ENCODE peak calls at places on chromosomes 16 and 17, in ten cellular contexts. K is GM12878; C is iris pigment epithelial cell; I is fibroblast of gingiva; E is lower lobe of right lung; J is effector CD4-positive, alpha-beta T cell; Z is GM04503; S is germinal center; U is NCI-H1092 treated with DMSO at 0.1 percent for 48 hours; X is T-helper 1 cell. P is an unnamed sample.
A peak's percentile ranks its signal among the peaks of the same experiment; 100 is the strongest.

GRCh38 chr17:61809816-61810392 is 53.4 kb downstream of the BRIP1 start:
- DNase-seq in K (no peak), C (peak; percentile 82), I (peak; percentile 66), E (no peak), J (no peak), Z (no peak), S (no peak), U (peak; percentile 4), X (no peak), P (peak; percentile 77)

GRCh38 chr17:8468988-8469387 is 33.3 kb downstream of the NDEL1 start:
- DNase-seq in K (no peak), C (no peak), I (no peak), E (no peak), J (no peak), Z (no peak), S (no peak), U (no peak), X (no peak), P (no peak)

GRCh38 chr16:1641261-1641660 is 29.1 kb downstream of the CRAMP1 start:
- DNase-seq in K (no peak), C (no peak), I (no peak), E (no peak), J (no peak), Z (no peak), S (no peak), U (no peak), X (no peak), P (no peak)

GRCh38 chr17:42049834-42050359 is 504 bp downstream of the C17orf113 start:
- DNase-seq in K (no peak), C (no peak), I (no peak), E (no peak), J (no peak), Z (no peak), S (no peak), U (no peak), X (no peak), P (no peak)

GRCh38 chr17:16287563-16288027 is 65.7 kb downstream of the CENPV start:
- DNase-seq in K (peak; percentile 80), C (peak; percentile 87), I (peak; percentile 82), E (no peak), J (no peak), Z (peak; percentile 35), S (peak; percentile 65), U (no peak), X (peak; percentile 37), P (no peak)

GRCh38 chr16:82598766-82599165 is 28.0 kb upstream of the CDH13 start:
- DNase-seq in K (no peak), C (no peak), I (no peak), E (no peak), J (no peak), Z (no peak), S (no peak), U (no peak), X (no peak), P (no peak)

GRCh38 chr17:4645642-4646041 is 4.2 kb upstream of the ALOX15 start:
- DNase-seq in K (no peak), C (no peak), I (no peak), E (no peak), J (no peak), Z (no peak), S (no peak), U (no peak), X (no peak), P (no peak)

GRCh38 chr17:36008998-36009665 is 7.8 kb upstream of the CCL15 start:
- DNase-seq in K (no peak), C (peak; percentile 6), I (no peak), E (no peak), J (no peak), Z (no peak), S (peak; percentile 27), U (no peak), X (no peak), P (no peak)

GRCh38 chr17:4604111-4604644 is 19.8 kb downstream of the SMTNL2 start:
- DNase-seq in K (no peak), C (peak; percentile 63), I (peak; percentile 67), E (no peak), J (no peak), Z (no peak), S (no peak), U (peak; percentile 62), X (no peak), P (peak; percentile 33)

GRCh38 chr17:61398721-61399130 is 917 bp upstream of the TBX2 start:
- DNase-seq in K (no peak), C (no peak), I (no peak), E (no peak), J (no peak), Z (no peak), S (no peak), U (no peak), X (no peak), P (no peak)

GRCh38 chr17:3400008-3400407 is 1.8 kb upstream of the OR1E1 start:
- DNase-seq in K (no peak), C (peak; percentile 1), I (no peak), E (no peak), J (no peak), Z (no peak), S (no peak), U (no peak), X (no peak), P (no peak)

GRCh38 chr16:53821487-53821886 is 117.5 kb downstream of the FTO start:
- DNase-seq in K (no peak), C (peak; percentile 49), I (no peak), E (no peak), J (no peak), Z (no peak), S (no peak), U (no peak), X (no peak), P (no peak)

GRCh38 chr17:27756467-27757371 is 43.6 kb downstream of the NOS2 start:
- DNase-seq in K (no peak), C (peak; percentile 52), I (peak; percentile 28), E (no peak), J (peak; percentile 25), Z (no peak), S (peak; percentile 24), U (peak; percentile 18), X (peak; percentile 42), P (peak; percentile 35)

GRCh38 chr16:29962344-29962994 is 590 bp downstream of the TMEM219 start:
- DNase-seq in K (no peak), C (peak; percentile 56), I (peak; percentile 23), E (no peak), J (no peak), Z (no peak), S (peak; percentile 52), U (no peak), X (no peak), P (no peak)

GRCh38 chr17:45740553-45741330 is 43.4 kb upstream of the CRHR1 start:
- DNase-seq in K (no peak), C (peak; percentile 41), I (no peak), E (no peak), J (no peak), Z (no peak), S (peak; percentile 71), U (peak; percentile 49), X (peak; percentile 23), P (peak; percentile 13)

GRCh38 chr17:17938388-17939107 is 33.7 kb downstream of the TOM1L2 start:
- DNase-seq in K (no peak), C (no peak), I (no peak), E (no peak), J (no peak), Z (no peak), S (no peak), U (no peak), X (no peak), P (no peak)

GRCh38 chr16:29148867-29149272 is 164.0 kb downstream of the LAT start:
- DNase-seq in K (no peak), C (no peak), I (no peak), E (peak; percentile 82), J (peak; percentile 78), Z (no peak), S (no peak), U (no peak), X (peak; percentile 86), P (peak; percentile 52)

GRCh38 chr17:74815671-74816370 is 39.7 kb upstream of the NAT9 start:
- DNase-seq in K (no peak), C (peak; percentile 5), I (no peak), E (no peak), J (no peak), Z (no peak), S (no peak), U (no peak), X (no peak), P (no peak)

GRCh38 chr17:47957591-47958490 is at the start of gene PRR15L:
- DNase-seq in K (no peak), C (no peak), I (no peak), E (peak; percentile 77), J (no peak), Z (no peak), S (no peak), U (peak; percentile 30), X (no peak), P (no peak)

GRCh38 chr17:68184141-68184571 is 63.7 kb upstream of the AMZ2 start:
- DNase-seq in K (no peak), C (no peak), I (no peak), E (no peak), J (no peak), Z (no peak), S (no peak), U (no peak), X (no peak), P (no peak)

GRCh38 chr17:74485841-74486240 is 19.4 kb downstream of the CD300A start:
- DNase-seq in K (no peak), C (no peak), I (no peak), E (no peak), J (no peak), Z (no peak), S (no peak), U (no peak), X (no peak), P (no peak)

GRCh38 chr17:55294042-55294751 is 29.4 kb downstream of the HLF start:
- DNase-seq in K (no peak), C (no peak), I (no peak), E (no peak), J (no peak), Z (no peak), S (no peak), U (no peak), X (no peak), P (no peak)

GRCh38 chr16:14249291-14250032 is 178.3 kb downstream of the MRTFB start:
- DNase-seq in K (peak; percentile 13), C (peak; percentile 39), I (peak; percentile 8), E (no peak), J (peak; percentile 10), Z (peak; percentile 5), S (peak; percentile 33), U (peak; percentile 13), X (peak; percentile 34), P (peak; percentile 41)

GRCh38 chr17:45660474-45660873 is 123.6 kb upstream of the CRHR1 start:
- DNase-seq in K (no peak), C (no peak), I (no peak), E (no peak), J (no peak), Z (no peak), S (no peak), U (no peak), X (no peak), P (no peak)

GRCh38 chr16:75810998-75811634 is 84.8 kb upstream of the CPHXL start:
- DNase-seq in K (no peak), C (no peak), I (no peak), E (no peak), J (no peak), Z (no peak), S (no peak), U (no peak), X (no peak), P (no peak)

GRCh38 chr17:34626141-34626681 is 46.8 kb downstream of the TMEM132E start:
- DNase-seq in K (no peak), C (no peak), I (no peak), E (peak; percentile 42), J (no peak), Z (no peak), S (no peak), U (no peak), X (no peak), P (no peak)

GRCh38 chr17:50917418-50917743 is 51.2 kb upstream of the TOB1 start:
- DNase-seq in K (no peak), C (no peak), I (no peak), E (no peak), J (no peak), Z (no peak), S (peak; percentile 74), U (no peak), X (no peak), P (no peak)

GRCh38 chr17:42698736-42699414 is 16.5 kb downstream of the CNTNAP1 start:
- DNase-seq in K (no peak), C (peak; percentile 58), I (peak; percentile 53), E (no peak), J (no peak), Z (peak; percentile 61), S (peak; percentile 2), U (no peak), X (no peak), P (no peak)